ENCODE peak calls at places on chromosomes 3 and 15, in eight cellular contexts. One of them, this sample, is unnamed. For H3K27me3 and H3K36me3, the result is how much of the 10 kb centered on the place peaks cover.

GRCh38 chr3:116264546-116265174 is 180.6 kb downstream of the LSAMP start:
- DNase-seq in tibial artery: no peak
- DNase-seq in brain microvascular endothelial cell: no peak
- DNase-seq in sigmoid colon: no peak
- DNase-seq in transverse colon: no peak
- DNase-seq in hepatocyte: no peak
- DNase-seq in HCT116: no peak
- DNase-seq in NT2/D1: no peak
- DNase-seq in this sample: no peak

GRCh38 chr3:188670446-188670845 is 501.3 kb upstream of the TPRG1 start:
- DNase-seq in tibial artery: no peak
- DNase-seq in brain microvascular endothelial cell: no peak
- DNase-seq in sigmoid colon: no peak
- DNase-seq in transverse colon: no peak
- DNase-seq in hepatocyte: no peak
- DNase-seq in HCT116: no peak
- DNase-seq in NT2/D1: no peak
- DNase-seq in this sample: no peak

GRCh38 chr15:51580385-51580784 is 42.2 kb downstream of the DMXL2 start:
- DNase-seq in tibial artery: no peak
- DNase-seq in brain microvascular endothelial cell: no peak
- DNase-seq in sigmoid colon: no peak
- DNase-seq in transverse colon: no peak
- DNase-seq in hepatocyte: no peak
- DNase-seq in HCT116: no peak
- DNase-seq in NT2/D1: no peak
- DNase-seq in this sample: no peak

GRCh38 chr3:197144188-197144587 is 114.6 kb upstream of the MELTF start:
- DNase-seq in tibial artery: no peak
- DNase-seq in brain microvascular endothelial cell: no peak
- DNase-seq in sigmoid colon: no peak
- DNase-seq in transverse colon: no peak
- DNase-seq in hepatocyte: no peak
- DNase-seq in HCT116: no peak
- DNase-seq in NT2/D1: no peak
- DNase-seq in this sample: no peak

GRCh38 chr3:171965088-171965712 is 74.2 kb upstream of the FNDC3B start:
- DNase-seq in tibial artery: no peak
- DNase-seq in brain microvascular endothelial cell: no peak
- DNase-seq in sigmoid colon: no peak
- DNase-seq in transverse colon: no peak
- DNase-seq in hepatocyte: no peak
- DNase-seq in HCT116: no peak
- DNase-seq in NT2/D1: no peak
- DNase-seq in this sample: no peak

GRCh38 chr15:60021589-60022378 is 17.7 kb downstream of the FOXB1 start:
- DNase-seq in tibial artery: no peak
- DNase-seq in brain microvascular endothelial cell: no peak
- DNase-seq in sigmoid colon: no peak
- DNase-seq in transverse colon: no peak
- DNase-seq in hepatocyte: no peak
- DNase-seq in HCT116: no peak
- DNase-seq in NT2/D1: no peak
- DNase-seq in this sample: no peak

GRCh38 chr3:188707396-188708288 is 464.1 kb upstream of the TPRG1 start:
- DNase-seq in tibial artery: no peak
- DNase-seq in brain microvascular endothelial cell: no peak
- DNase-seq in sigmoid colon: no peak
- DNase-seq in transverse colon: no peak
- DNase-seq in hepatocyte: no peak
- DNase-seq in HCT116: no peak
- DNase-seq in NT2/D1: no peak
- DNase-seq in this sample: no peak

GRCh38 chr3:38960953-38961622 is 90.7 kb downstream of the SCN11A start:
- DNase-seq in tibial artery: no peak
- DNase-seq in brain microvascular endothelial cell: peak
- DNase-seq in sigmoid colon: no peak
- DNase-seq in transverse colon: peak
- DNase-seq in hepatocyte: peak
- DNase-seq in HCT116: peak
- DNase-seq in NT2/D1: peak
- DNase-seq in this sample: peak

GRCh38 chr3:56758539-56758981 is 43.2 kb downstream of the ARHGEF3 start:
- DNase-seq in tibial artery: no peak
- DNase-seq in brain microvascular endothelial cell: peak
- DNase-seq in sigmoid colon: no peak
- DNase-seq in transverse colon: no peak
- DNase-seq in hepatocyte: peak
- DNase-seq in HCT116: peak
- DNase-seq in NT2/D1: no peak
- DNase-seq in this sample: peak

GRCh38 chr15:66294932-66295235 is 1.5 kb downstream of the DIS3L start:
- DNase-seq in tibial artery: no peak
- DNase-seq in brain microvascular endothelial cell: peak
- DNase-seq in sigmoid colon: no peak
- DNase-seq in transverse colon: no peak
- DNase-seq in hepatocyte: peak
- DNase-seq in HCT116: no peak
- DNase-seq in NT2/D1: no peak
- DNase-seq in this sample: no peak

GRCh38 chr15:48963524-48964113 is at the start of gene SHC4:
- DNase-seq in tibial artery: peak
- DNase-seq in brain microvascular endothelial cell: peak
- DNase-seq in sigmoid colon: peak
- DNase-seq in transverse colon: peak
- DNase-seq in hepatocyte: peak
- DNase-seq in HCT116: no peak
- DNase-seq in NT2/D1: peak
- DNase-seq in this sample: peak

GRCh38 chr3:28564211-28564610 is 215.6 kb upstream of the AZI2 start:
- DNase-seq in tibial artery: no peak
- DNase-seq in brain microvascular endothelial cell: no peak
- DNase-seq in sigmoid colon: no peak
- DNase-seq in transverse colon: no peak
- DNase-seq in hepatocyte: no peak
- DNase-seq in HCT116: no peak
- DNase-seq in NT2/D1: no peak
- DNase-seq in this sample: no peak

GRCh38 chr3:118097660-118098059 is 937.0 kb downstream of the IGSF11 start:
- DNase-seq in tibial artery: no peak
- DNase-seq in brain microvascular endothelial cell: no peak
- DNase-seq in sigmoid colon: no peak
- DNase-seq in transverse colon: no peak
- DNase-seq in hepatocyte: no peak
- DNase-seq in HCT116: no peak
- DNase-seq in NT2/D1: no peak
- DNase-seq in this sample: no peak

GRCh38 chr3:118098818-118099217 is 935.8 kb downstream of the IGSF11 start:
- DNase-seq in tibial artery: no peak
- DNase-seq in brain microvascular endothelial cell: no peak
- DNase-seq in sigmoid colon: no peak
- DNase-seq in transverse colon: no peak
- DNase-seq in hepatocyte: no peak
- DNase-seq in HCT116: no peak
- DNase-seq in NT2/D1: no peak
- DNase-seq in this sample: no peak

GRCh38 chr3:118108176-118108575 is 926.5 kb downstream of the IGSF11 start:
- DNase-seq in tibial artery: no peak
- DNase-seq in brain microvascular endothelial cell: no peak
- DNase-seq in sigmoid colon: no peak
- DNase-seq in transverse colon: no peak
- DNase-seq in hepatocyte: no peak
- DNase-seq in HCT116: no peak
- DNase-seq in NT2/D1: no peak
- DNase-seq in this sample: no peak

GRCh38 chr3:118101891-118102290 is 932.8 kb downstream of the IGSF11 start:
- DNase-seq in tibial artery: no peak
- DNase-seq in brain microvascular endothelial cell: no peak
- DNase-seq in sigmoid colon: no peak
- DNase-seq in transverse colon: no peak
- DNase-seq in hepatocyte: no peak
- DNase-seq in HCT116: no peak
- DNase-seq in NT2/D1: no peak
- DNase-seq in this sample: no peak

GRCh38 chr3:118102737-118103136 is 931.9 kb downstream of the IGSF11 start:
- DNase-seq in tibial artery: no peak
- DNase-seq in brain microvascular endothelial cell: no peak
- DNase-seq in sigmoid colon: no peak
- DNase-seq in transverse colon: no peak
- DNase-seq in hepatocyte: no peak
- DNase-seq in HCT116: no peak
- DNase-seq in NT2/D1: no peak
- DNase-seq in this sample: no peak
- H3K4me3 ChIP-seq in tibial artery: no peak
- H3K4me3 ChIP-seq in brain microvascular endothelial cell: no peak
- H3K4me3 ChIP-seq in sigmoid colon: no peak
- H3K4me3 ChIP-seq in transverse colon: no peak
- H3K4me3 ChIP-seq in hepatocyte: no peak
- H3K4me3 ChIP-seq in HCT116: no peak
- H3K4me3 ChIP-seq in NT2/D1: no peak
- H3K4me3 ChIP-seq in this sample: no peak

DNA sequence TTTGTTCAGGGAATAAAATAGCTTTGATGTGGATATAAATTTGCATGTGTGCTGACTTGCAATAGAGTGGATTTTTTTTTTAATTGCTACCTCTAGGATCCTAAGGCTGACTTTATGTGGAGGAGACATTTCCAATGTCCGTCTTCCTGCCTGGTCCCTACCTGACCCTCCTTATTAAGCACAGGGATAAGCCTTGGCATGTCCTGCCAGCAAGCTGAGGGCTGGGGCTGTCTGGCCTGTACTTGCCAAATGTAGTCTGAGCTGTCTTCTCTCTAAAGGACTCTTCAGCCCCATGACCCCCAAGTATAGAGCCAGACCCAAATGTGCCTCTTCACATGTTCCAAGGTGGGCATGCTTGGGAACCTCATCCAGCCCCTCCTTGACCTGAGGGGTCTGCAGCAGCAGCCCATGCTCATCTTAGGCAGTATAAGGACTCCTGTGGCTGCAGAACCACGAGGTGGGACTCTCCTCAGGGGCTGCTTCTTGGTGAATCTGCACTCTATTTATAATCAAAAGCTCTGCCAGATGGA is 88.8 kb downstream of the CACNA1D start:
- DNase-seq in tibial artery: no peak
- DNase-seq in brain microvascular endothelial cell: no peak
- DNase-seq in sigmoid colon: no peak
- DNase-seq in transverse colon: no peak
- DNase-seq in hepatocyte: no peak
- DNase-seq in HCT116: no peak
- DNase-seq in NT2/D1: no peak
- DNase-seq in this sample: no peak
- H3K27me3 ChIP-seq in tibial artery: under half
- H3K27me3 ChIP-seq in brain microvascular endothelial cell: under half
- H3K27me3 ChIP-seq in sigmoid colon: under half
- H3K27me3 ChIP-seq in transverse colon: under half
- H3K27me3 ChIP-seq in hepatocyte: under half
- H3K27me3 ChIP-seq in HCT116: under half
- H3K27me3 ChIP-seq in NT2/D1: under half
- H3K27me3 ChIP-seq in this sample: under half

DNA sequence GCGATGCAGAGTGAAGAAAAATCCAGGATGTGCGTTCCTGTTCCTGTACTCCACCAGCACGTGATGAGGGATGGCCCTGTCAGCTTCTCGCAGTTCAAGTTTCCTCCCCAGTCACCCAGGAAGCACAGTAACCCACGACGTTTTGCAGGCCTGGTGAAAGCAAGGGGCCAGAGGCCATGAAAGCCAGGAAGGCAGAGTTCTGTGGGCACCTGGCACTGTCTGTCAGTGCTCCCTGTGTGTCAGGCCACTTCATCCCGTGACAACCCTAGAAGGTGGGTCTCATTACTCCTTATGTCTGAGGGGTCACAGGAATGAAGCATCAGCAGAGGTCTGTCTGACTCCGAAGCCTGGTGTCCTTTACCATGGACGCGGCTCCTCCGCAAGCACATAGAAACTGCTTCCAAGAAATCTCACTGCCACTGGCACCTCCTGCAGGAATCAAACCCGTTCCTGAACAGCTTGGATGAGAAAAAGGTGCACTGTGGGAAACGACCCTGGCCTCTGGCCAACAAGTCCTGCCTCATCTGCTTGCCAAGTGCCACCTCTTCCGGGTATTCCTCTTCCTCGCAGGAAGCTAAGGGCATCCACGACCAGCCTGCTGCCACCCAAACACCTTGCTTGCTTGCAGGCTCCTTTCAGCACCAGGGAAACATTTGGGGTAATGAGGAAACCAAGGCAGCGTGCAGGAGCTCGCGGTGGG is 14.6 kb downstream of the RAB43 start:
- DNase-seq in tibial artery: no peak
- DNase-seq in brain microvascular endothelial cell: no peak
- DNase-seq in sigmoid colon: no peak
- DNase-seq in transverse colon: peak
- DNase-seq in hepatocyte: no peak
- DNase-seq in HCT116: no peak
- DNase-seq in NT2/D1: no peak
- DNase-seq in this sample: no peak
- H3K36me3 ChIP-seq in tibial artery: under half
- H3K36me3 ChIP-seq in brain microvascular endothelial cell: under half
- H3K36me3 ChIP-seq in sigmoid colon: under half
- H3K36me3 ChIP-seq in transverse colon: under half
- H3K36me3 ChIP-seq in hepatocyte: under half
- H3K36me3 ChIP-seq in HCT116: under half
- H3K36me3 ChIP-seq in NT2/D1: under half
- H3K36me3 ChIP-seq in this sample: under half

GRCh38 chr3:126517291-126517951 is at the start of gene UROC1:
- DNase-seq in tibial artery: peak
- DNase-seq in brain microvascular endothelial cell: no peak
- DNase-seq in sigmoid colon: peak
- DNase-seq in transverse colon: no peak
- DNase-seq in hepatocyte: no peak
- DNase-seq in HCT116: no peak
- DNase-seq in NT2/D1: no peak
- DNase-seq in this sample: no peak

GRCh38 chr3:126517986-126518778 is 609 bp upstream of the UROC1 start:
- DNase-seq in tibial artery: peak
- DNase-seq in brain microvascular endothelial cell: no peak
- DNase-seq in sigmoid colon: peak
- DNase-seq in transverse colon: no peak
- DNase-seq in hepatocyte: no peak
- DNase-seq in HCT116: no peak
- DNase-seq in NT2/D1: no peak
- DNase-seq in this sample: no peak

GRCh38 chr3:126516152-126516935 is 1.2 kb downstream of the UROC1 start:
- DNase-seq in tibial artery: no peak
- DNase-seq in brain microvascular endothelial cell: no peak
- DNase-seq in sigmoid colon: peak
- DNase-seq in transverse colon: no peak
- DNase-seq in hepatocyte: no peak
- DNase-seq in HCT116: no peak
- DNase-seq in NT2/D1: no peak
- DNase-seq in this sample: no peak

GRCh38 chr3:126515066-126515706 is 2.4 kb downstream of the UROC1 start:
- DNase-seq in tibial artery: no peak
- DNase-seq in brain microvascular endothelial cell: no peak
- DNase-seq in sigmoid colon: peak
- DNase-seq in transverse colon: no peak
- DNase-seq in hepatocyte: no peak
- DNase-seq in HCT116: no peak
- DNase-seq in NT2/D1: no peak
- DNase-seq in this sample: no peak

DNA sequence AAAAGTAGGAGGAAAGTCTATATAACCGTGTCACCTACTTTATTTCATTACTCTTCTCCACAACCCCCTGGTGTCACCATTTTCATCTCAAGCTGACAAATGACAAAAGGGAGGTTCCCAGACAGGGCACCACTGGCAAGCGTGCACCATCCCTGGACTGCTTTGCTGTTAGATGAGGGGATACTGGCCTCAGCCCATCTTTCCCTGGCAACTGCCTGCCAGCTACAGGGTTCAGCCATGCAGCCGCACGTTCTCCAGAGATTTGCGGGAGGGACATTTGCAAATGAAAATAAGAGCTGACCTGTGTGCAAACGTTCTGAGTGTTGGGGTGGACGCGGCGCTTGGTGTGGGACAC is 660 bp downstream of the UROC1 start:
- DNase-seq in tibial artery: no peak
- DNase-seq in brain microvascular endothelial cell: no peak
- DNase-seq in sigmoid colon: peak
- DNase-seq in transverse colon: no peak
- DNase-seq in hepatocyte: no peak
- DNase-seq in HCT116: no peak
- DNase-seq in NT2/D1: no peak
- DNase-seq in this sample: no peak
- H3K4me3 ChIP-seq in tibial artery: no peak
- H3K4me3 ChIP-seq in brain microvascular endothelial cell: no peak
- H3K4me3 ChIP-seq in sigmoid colon: no peak
- H3K4me3 ChIP-seq in transverse colon: no peak
- H3K4me3 ChIP-seq in hepatocyte: no peak
- H3K4me3 ChIP-seq in HCT116: no peak
- H3K4me3 ChIP-seq in NT2/D1: no peak
- H3K4me3 ChIP-seq in this sample: no peak

This sample was measured in MG63.